ENCODE peak calls at places on chromosomes 6 and 20, in five cellular contexts. Z, N, K, S and P are unnamed samples.

GRCh38 chr6:3835055-3835731 is 14.0 kb upstream of the FAM50B start:
- DNase-seq in K (no peak), S (no peak), Z (peak; percentile 84), N (no peak), P (no peak)

GRCh38 chr6:19269341-19269898 is 567.8 kb upstream of the ID4 start:
- DNase-seq in Z (no peak), K (no peak), S (no peak), N (no peak), P (no peak)

GRCh38 chr20:33250666-33251065 is 14.9 kb downstream of the BPIFA1 start:
- DNase-seq in N (no peak), Z (no peak), K (no peak), S (peak; percentile 26), P (no peak)

GRCh38 chr6:14505391-14505790 is 387.8 kb downstream of the CD83 start:
- DNase-seq in N (no peak), Z (no peak), K (no peak), S (no peak), P (no peak)

GRCh38 chr6:7137335-7138106 is 29.8 kb downstream of the RREB1 start:
- DNase-seq in K (peak; percentile 92), Z (no peak), N (peak; percentile 64), S (peak; percentile 29), P (no peak)

GRCh38 chr6:16658661-16659060 is 102.6 kb downstream of the ATXN1 start:
- DNase-seq in S (no peak), N (no peak), K (no peak), Z (no peak), P (no peak)

GRCh38 chr6:7086488-7086887 is 21.3 kb upstream of the RREB1 start:
- DNase-seq in S (no peak), K (no peak), N (peak; percentile 64), Z (no peak), P (no peak)

GRCh38 chr6:33557376-33557775 is 22.7 kb downstream of the BAK1 start:
- DNase-seq in K (no peak), N (no peak), Z (no peak), S (no peak), P (no peak)

GRCh38 chr20:11926599-11926998 is 8.9 kb downstream of the BTBD3 start:
- DNase-seq in S (no peak), Z (no peak), K (no peak), N (no peak), P (no peak)

GRCh38 chr20:34180460-34181108 is 60.6 kb upstream of the ASIP start:
- DNase-seq in K (no peak), S (no peak), N (no peak), Z (no peak), P (peak; percentile 54)

GRCh38 chr20:40938020-40938419 is 90.6 kb upstream of the TOP1 start:
- DNase-seq in Z (no peak), S (no peak), K (no peak), N (no peak), P (no peak)

GRCh38 chr20:63785646-63786255 is 45.3 kb downstream of the ZBTB46 start:
- DNase-seq in N (no peak), K (no peak), S (no peak), Z (no peak), P (no peak)

GRCh38 chr6:6885521-6886088 is 222.2 kb upstream of the RREB1 start:
- DNase-seq in S (peak; percentile 32), Z (peak; percentile 50), N (no peak), K (no peak), P (no peak)

GRCh38 chr20:63957004-63957689 is 931 bp upstream of the UCKL1 start:
- DNase-seq in K (peak; percentile 98), Z (peak; percentile 60), S (peak; percentile 81), N (peak; percentile 43), P (no peak)

GRCh38 chr20:13898012-13898612 is 92.3 kb downstream of the SEL1L2 start:
- DNase-seq in Z (no peak), N (no peak), K (no peak), S (no peak), P (no peak)

GRCh38 chr20:53002786-53003185 is 30.6 kb downstream of the TSHZ2 start:
- DNase-seq in N (no peak), Z (peak; percentile 21), S (no peak), K (no peak), P (no peak)

GRCh38 chr6:28858963-28859362 is 64.8 kb downstream of the TRIM27 start:
- DNase-seq in S (no peak), Z (no peak), N (no peak), K (no peak), P (no peak)

GRCh38 chr6:46983007-46983411 is 59.1 kb downstream of the ADGRF1 start:
- DNase-seq in N (no peak), Z (no peak), S (no peak), K (no peak), P (no peak)